ENCODE peak calls at places on chromosomes 7 and 10, in four cellular contexts. A is ovary, S is upper lobe of left lung, K is transverse colon. U is an unnamed sample.

GRCh38 chr7:27802977-27803376 is 63.0 kb downstream of the TAX1BP1 start:
- DNase-seq in A (no peak), S (no peak), K (no peak), U (no peak)

GRCh38 chr10:124222298-124223000 is 129.1 kb upstream of the CHST15 start:
- DNase-seq in A (peak), S (no peak), K (peak), U (no peak)

GRCh38 chr10:7541137-7542087 is 125.4 kb downstream of the ITIH5 start:
- DNase-seq in A (peak), S (no peak), K (peak), U (no peak)

GRCh38 chr7:106313966-106314365 is 29.2 kb upstream of the NAMPT start:
- DNase-seq in A (no peak), S (no peak), K (no peak), U (no peak)

GRCh38 chr7:39727614-39728013 is 104.2 kb downstream of the RALA start:
- DNase-seq in A (no peak), S (no peak), K (no peak), U (no peak)

GRCh38 chr7:5695037-5695708 is 86.3 kb downstream of the RNF216 start:
- DNase-seq in A (peak), S (peak), K (peak), U (no peak)

GRCh38 chr10:110667620-110668343 is 23.6 kb downstream of the RBM20 start:
- DNase-seq in A (no peak), S (no peak), K (no peak), U (no peak)

GRCh38 chr7:13132314-13132713 is 444.9 kb downstream of the ARL4A start:
- DNase-seq in A (no peak), S (no peak), K (no peak), U (no peak)

GRCh38 chr10:80407836-80408197 is 534 bp upstream of the PRXL2A start:
- DNase-seq in A (no peak), S (peak), K (peak), U (no peak)

GRCh38 chr10:3570855-3571266 is 214.1 kb downstream of the KLF6 start:
- DNase-seq in A (no peak), S (no peak), K (no peak), U (peak)

GRCh38 chr10:70493660-70494234 is 15.2 kb downstream of the PALD1 start:
- DNase-seq in A (no peak), S (no peak), K (peak), U (peak)

GRCh38 chr7:69800495-69800894 is 202.2 kb downstream of the AUTS2 start:
- DNase-seq in A (no peak), S (peak), K (no peak), U (no peak)

GRCh38 chr10:100887761-100888296 is 24.9 kb upstream of the SLF2 start:
- DNase-seq in A (no peak), S (no peak), K (no peak), U (no peak)

GRCh38 chr10:14014423-14014822 is 316.3 kb downstream of the FRMD4A start:
- DNase-seq in A (no peak), S (no peak), K (no peak), U (no peak)

GRCh38 chr10:4395731-4396130 is 430.3 kb upstream of the AKR1E2 start:
- DNase-seq in A (no peak), S (no peak), K (no peak), U (no peak)

GRCh38 chr7:81173766-81174281 is 255.0 kb upstream of the SEMA3C start:
- DNase-seq in A (no peak), S (no peak), K (no peak), U (no peak)

GRCh38 chr10:101397140-101397539 is 43.2 kb downstream of the BTRC start:
- DNase-seq in A (peak), S (no peak), K (no peak), U (no peak)

GRCh38 chr7:34845666-34846361 is 187.8 kb downstream of the NPSR1 start:
- DNase-seq in A (no peak), S (no peak), K (no peak), U (no peak)

GRCh38 chr7:16660702-16661464 is 14.9 kb downstream of the BZW2 start:
- DNase-seq in A (no peak), S (no peak), K (no peak), U (no peak)

GRCh38 chr7:994592-995308 is 11.8 kb downstream of the CYP2W1 start:
- DNase-seq in A (no peak), S (no peak), K (no peak), U (no peak)

GRCh38 chr10:133453516-133454203 is at the start of gene SCART1:
- DNase-seq in A (no peak), S (no peak), K (no peak), U (no peak)

GRCh38 chr7:102466097-102466496 is 1.3 kb downstream of the LRWD1 start:
- DNase-seq in A (no peak), S (no peak), K (no peak), U (no peak)

GRCh38 chr7:149256568-149256967 is 5.4 kb upstream of the ZNF783 start:
- DNase-seq in A (no peak), S (no peak), K (no peak), U (no peak)

DNA sequence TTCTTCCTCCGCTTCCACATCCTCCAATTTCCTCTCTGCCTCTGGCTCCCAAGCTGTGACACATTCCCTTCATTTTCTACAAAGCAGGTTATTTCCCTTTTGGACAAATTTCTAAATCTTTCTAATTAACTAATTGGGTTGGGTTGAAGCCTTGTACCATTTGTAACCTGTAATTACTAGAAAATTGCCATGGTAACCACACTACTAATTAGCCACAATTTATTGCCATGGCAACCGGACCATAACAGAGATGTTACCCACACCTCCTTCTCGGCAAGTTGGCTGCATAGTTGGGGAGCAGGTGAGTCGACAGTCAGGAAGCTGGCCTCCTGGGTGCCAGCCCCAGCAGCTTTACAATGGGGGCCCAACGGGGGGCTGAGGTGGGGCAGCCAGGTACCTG is 61.6 kb downstream of the GOLGA7B start:
- DNase-seq in A (no peak), S (no peak), K (no peak), U (no peak)
- TF ChIP-seq EP300 in A (no peak), S (no peak), K (no peak), U (no peak)

GRCh38 chr10:75403144-75404022 is 1.8 kb upstream of the ZNF503 start:
- DNase-seq in A (peak), S (peak), K (peak), U (peak)
- TF ChIP-seq POLR2A in A (no peak), S (no peak), K (no peak), U (no peak)

GRCh38 chr7:57305192-57305748 is 144.7 kb upstream of the ZNF716 start:
- DNase-seq in A (no peak), S (no peak), K (no peak), U (no peak)

GRCh38 chr7:57308631-57309408 is 141.2 kb upstream of the ZNF716 start:
- DNase-seq in A (no peak), S (no peak), K (no peak), U (no peak)
- TF ChIP-seq CTCF in A (no peak), S (no peak), K (no peak), U (no peak)

DNA sequence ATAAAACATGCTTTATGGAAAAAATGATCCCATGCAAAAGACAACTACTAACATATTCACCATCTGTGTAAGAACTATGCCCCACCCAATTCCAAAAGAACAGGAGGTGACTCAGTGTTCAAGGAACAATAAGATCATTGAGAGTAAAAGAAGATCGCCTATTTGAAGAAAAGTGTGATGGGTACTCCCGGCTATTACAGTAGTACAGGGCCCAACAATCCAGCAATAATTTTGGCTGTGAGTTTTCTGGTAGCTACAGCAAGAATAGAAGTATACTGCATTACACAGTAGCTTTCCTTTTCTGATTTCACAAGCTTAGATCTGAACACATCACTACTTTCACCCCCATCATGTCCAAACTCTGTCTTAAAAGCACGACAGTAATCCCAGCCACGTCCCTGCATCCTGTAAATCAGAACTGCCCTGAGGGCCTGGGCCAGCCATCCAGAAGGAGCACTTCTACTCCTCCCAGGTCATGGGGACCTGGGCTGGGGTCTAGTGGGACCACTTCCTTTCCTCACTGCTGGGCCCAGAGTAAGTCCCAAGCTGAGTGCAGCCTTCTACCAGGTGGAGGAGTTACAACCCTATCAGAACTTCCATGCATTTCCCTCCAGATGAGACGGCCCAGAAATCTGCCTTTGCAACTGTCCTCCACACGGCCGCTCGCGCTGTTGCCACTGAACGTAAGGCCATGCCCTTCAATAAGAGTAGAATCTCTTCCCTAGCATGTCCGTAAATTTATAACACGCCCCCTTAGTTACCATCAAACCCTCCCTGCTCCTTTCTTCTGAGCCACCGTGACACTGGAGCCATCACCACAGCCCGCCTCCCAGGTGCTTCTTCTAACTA is 7.9 kb downstream of the ESYT2 start:
- DNase-seq in A (no peak), S (no peak), K (no peak), U (no peak)
- TF ChIP-seq EP300 in A (no peak), S (peak), K (no peak), U (no peak)

GRCh38 chr10:119079572-119080520 is 771 bp downstream of the EIF3A start:
- DNase-seq in A (peak), S (peak), K (peak), U (peak)
- TF ChIP-seq POLR2A in A (no peak), S (no peak), K (no peak), U (no peak)

DNA sequence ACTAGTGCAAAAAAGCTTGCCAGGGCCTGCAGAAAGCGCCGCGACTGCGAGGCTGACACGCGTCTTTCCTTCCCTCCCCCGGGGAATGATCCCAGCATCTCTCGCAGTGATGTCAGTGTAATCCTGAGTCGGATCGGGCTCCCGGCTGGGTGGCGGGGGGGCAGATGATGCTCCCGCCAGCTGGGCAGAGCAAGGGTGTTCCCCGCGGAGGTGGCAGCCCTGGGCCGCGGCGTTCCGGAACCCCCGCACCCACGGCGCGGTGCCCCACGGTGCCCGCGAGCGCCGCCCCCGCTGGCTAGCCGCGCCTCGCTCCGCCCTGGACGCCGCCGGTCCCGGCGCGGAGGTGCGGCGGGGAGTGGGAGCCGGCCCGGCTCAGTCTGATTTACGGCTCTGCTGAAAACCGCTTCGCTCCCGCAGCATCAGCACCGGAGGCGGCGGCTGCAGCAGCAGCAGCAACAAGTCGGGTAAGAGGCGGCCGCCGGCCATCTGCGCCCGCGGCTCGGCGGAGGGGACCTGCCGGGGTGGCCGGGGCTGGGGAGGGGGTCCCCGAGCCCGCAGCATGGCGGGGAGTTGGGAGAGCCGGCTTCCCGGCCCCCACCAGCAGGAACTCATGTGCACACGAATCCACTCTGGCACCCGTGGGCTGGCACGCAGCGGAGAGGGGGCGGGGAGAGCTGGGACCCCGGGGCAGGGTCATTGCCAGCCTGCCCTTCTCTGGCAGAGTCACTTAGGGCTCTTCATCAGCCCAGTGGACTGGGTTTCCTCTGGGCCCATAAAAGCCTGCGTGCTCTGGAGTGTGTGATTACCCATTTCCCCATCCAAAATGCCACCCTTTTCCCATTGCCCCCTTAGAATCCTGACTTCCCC is at the start of gene ZNF365:
- DNase-seq in A (no peak), S (no peak), K (no peak), U (no peak)
- TF ChIP-seq CTCF in A (no peak), S (no peak), K (no peak), U (no peak)